ENCODE peak calls at places on chromosome 15, in eight cellular contexts. L, Q, O, B, R, H, E and J are unnamed samples.
A peak's percentile ranks its signal among the peaks of the same experiment; 100 is the strongest.

GRCh38 chr15:60255390-60255789 is 142.4 kb downstream of the ANXA2 start:
- DNase-seq in L (no peak), Q (peak; percentile 68), O (no peak), B (peak; percentile 47), R (no peak), H (no peak), E (no peak), J (no peak)

GRCh38 chr15:89244512-89244869 is 712 bp downstream of the FANCI start:
- DNase-seq in L (no peak), Q (peak; percentile 13), O (no peak), B (no peak), R (no peak), H (no peak), E (no peak), J (peak; percentile 14)

GRCh38 chr15:90845201-90845949 is 23.0 kb upstream of the FURIN start:
- DNase-seq in L (no peak), Q (no peak), O (no peak), B (peak; percentile 80), R (no peak), H (peak; percentile 40), E (no peak), J (peak; percentile 63)

GRCh38 chr15:96312641-96313335 is 17.7 kb upstream of the NR2F2 start:
- DNase-seq in L (no peak), Q (no peak), O (no peak), B (no peak), R (no peak), H (no peak), E (no peak), J (no peak)

GRCh38 chr15:57820119-57820518 is 113.6 kb downstream of the POLR2M start:
- DNase-seq in L (no peak), Q (no peak), O (no peak), B (no peak), R (no peak), H (no peak), E (no peak), J (no peak)

GRCh38 chr15:56469484-56469883 is 4.5 kb upstream of the MNS1 start:
- DNase-seq in L (no peak), Q (peak; percentile 24), O (no peak), B (peak; percentile 67), R (no peak), H (no peak), E (no peak), J (no peak)

GRCh38 chr15:52093539-52094502 is 18.8 kb downstream of the BCL2L10 start:
- DNase-seq in L (peak; percentile 78), Q (no peak), O (no peak), B (no peak), R (peak; percentile 63), H (no peak), E (no peak), J (peak; percentile 29)

GRCh38 chr15:79929412-79929811 is 32.6 kb upstream of the MTHFS start:
- DNase-seq in L (no peak), Q (no peak), O (no peak), B (no peak), R (no peak), H (no peak), E (no peak), J (no peak)

GRCh38 chr15:77426377-77426776 is 5.7 kb downstream of the HMG20A start:
- DNase-seq in L (no peak), Q (no peak), O (no peak), B (no peak), R (no peak), H (no peak), E (no peak), J (no peak)

GRCh38 chr15:74889882-74890768 is at the start of gene MPI:
- DNase-seq in L (peak; percentile 91), Q (peak; percentile 75), O (no peak), B (peak; percentile 93), R (peak; percentile 81), H (peak; percentile 90), E (peak; percentile 82), J (peak; percentile 86)

GRCh38 chr15:74892313-74892712 is 2.5 kb downstream of the MPI start:
- DNase-seq in L (no peak), Q (no peak), O (no peak), B (peak; percentile 64), R (no peak), H (no peak), E (peak; percentile 50), J (no peak)

GRCh38 chr15:74889390-74889881 is 406 bp upstream of the MPI start:
- DNase-seq in L (peak; percentile 75), Q (no peak), O (no peak), B (no peak), R (peak; percentile 39), H (peak; percentile 63), E (no peak), J (no peak)

GRCh38 chr15:74892931-74893330 is 3.1 kb downstream of the MPI start:
- DNase-seq in L (no peak), Q (no peak), O (no peak), B (no peak), R (no peak), H (no peak), E (no peak), J (no peak)

DNA sequence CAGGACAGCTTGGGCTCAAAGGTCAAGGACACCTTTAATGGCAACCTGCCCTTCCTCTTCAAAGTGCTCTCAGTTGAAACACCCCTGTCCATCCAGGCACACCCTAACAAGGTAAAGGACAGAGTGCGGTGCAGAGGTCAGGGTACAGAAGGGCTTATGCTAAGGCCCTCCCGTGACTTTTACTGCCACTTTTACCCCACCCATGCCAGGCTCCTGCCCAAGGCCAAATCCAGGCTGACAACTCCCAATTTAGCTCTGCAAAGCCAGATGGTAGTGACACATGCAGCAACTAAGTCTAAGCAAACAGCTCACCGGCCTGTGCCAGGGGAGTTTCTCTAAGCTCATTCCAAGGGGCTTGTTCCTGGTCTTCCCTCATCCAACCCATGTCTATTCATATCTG is 1.6 kb downstream of the MPI start:
- DNase-seq in L (no peak), Q (no peak), O (no peak), B (peak; percentile 92), R (no peak), H (no peak), E (peak; percentile 33), J (no peak)
- TF ChIP-seq POLR2A in L (no peak), Q (no peak), O (no peak), B (no peak), R (no peak), H (no peak), E (no peak), J (no peak)

GRCh38 chr15:62739082-62739481 is 303.5 kb upstream of the TPM1 start:
- DNase-seq in L (no peak), Q (no peak), O (no peak), B (no peak), R (no peak), H (no peak), E (no peak), J (peak; percentile 49)
- TF ChIP-seq POLR2A in L (no peak), Q (no peak), O (no peak), B (no peak), R (no peak), H (no peak), E (no peak), J (no peak)

GRCh38 chr15:71691700-71692417 is 118.5 kb upstream of the NR2E3 start:
- DNase-seq in L (no peak), Q (no peak), O (no peak), B (no peak), R (peak; percentile 38), H (peak; percentile 31), E (no peak), J (no peak)
- TF ChIP-seq POLR2A in L (no peak), Q (no peak), O (no peak), B (no peak), R (no peak), H (no peak), E (no peak), J (no peak)

DNA sequence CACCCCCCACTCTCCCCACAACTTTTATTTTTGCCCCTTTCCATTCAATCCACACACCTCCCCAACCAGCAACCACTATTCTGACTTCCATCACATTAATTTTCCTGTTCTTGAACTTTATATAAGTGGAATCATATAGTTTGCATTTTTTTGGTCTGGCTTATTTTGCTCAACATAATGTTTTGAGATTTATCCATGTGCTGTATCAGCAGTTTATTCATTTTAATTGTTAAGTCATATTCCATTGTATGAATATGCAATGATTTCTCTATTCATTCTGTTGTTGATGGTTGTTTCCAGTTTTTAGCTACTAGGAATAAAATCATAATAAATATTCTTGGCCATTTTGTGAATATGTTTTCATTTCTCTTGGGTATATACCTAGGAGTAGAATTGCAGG is 5.8 kb upstream of the SCAMP5 start:
- DNase-seq in L (no peak), Q (no peak), O (no peak), B (no peak), R (no peak), H (no peak), E (no peak), J (no peak)
- TF ChIP-seq POLR2A in L (no peak), Q (no peak), O (no peak), B (no peak), R (no peak), H (no peak), E (no peak), J (no peak)

GRCh38 chr15:44676676-44677075 is 13.2 kb upstream of the SPG11 start:
- DNase-seq in L (no peak), Q (no peak), O (no peak), B (peak; percentile 72), R (no peak), H (no peak), E (no peak), J (no peak)
- TF ChIP-seq POLR2A in L (no peak), Q (no peak), O (no peak), B (no peak), R (no peak), H (no peak), E (no peak), J (no peak)